ENCODE peak calls at places on chromosomes 6 and 20, in four cellular contexts. Y is WTC11, A is A549, V is HCT116. R is an unnamed sample.

GRCh38 chr20:20594171-20594530 is 118.3 kb downstream of the RALGAPA2 start:
- DNase-seq in Y (no peak), A (peak), V (no peak), R (peak)

GRCh38 chr6:39453236-39453635 is 130.7 kb upstream of the KCNK16 start:
- DNase-seq in Y (no peak), A (no peak), V (no peak), R (no peak)

GRCh38 chr6:7542065-7542877 is 800 bp downstream of the DSP start:
- DNase-seq in Y (peak), A (peak), V (no peak), R (peak)

GRCh38 chr6:165983112-165984072 is 184.3 kb downstream of the TBXT start:
- DNase-seq in Y (no peak), A (no peak), V (no peak), R (no peak)

GRCh38 chr20:12838261-12838866 is 170.4 kb upstream of the SPTLC3 start:
- DNase-seq in Y (peak), A (no peak), V (no peak), R (peak)

GRCh38 chr6:12957321-12958051 is 240.9 kb downstream of the PHACTR1 start:
- DNase-seq in Y (peak), A (peak), V (no peak), R (peak)

GRCh38 chr20:10789386-10789785 is 115.6 kb upstream of the JAG1 start:
- DNase-seq in Y (no peak), A (no peak), V (peak), R (peak)

GRCh38 chr20:5844063-5844681 is 94.0 kb downstream of the SHLD1 start:
- DNase-seq in Y (no peak), A (peak), V (peak), R (peak)

GRCh38 chr6:42104095-42104806 is 38.2 kb downstream of the C6orf132 start:
- DNase-seq in Y (peak), A (no peak), V (no peak), R (peak)

GRCh38 chr6:167397712-167398111 is 72.8 kb downstream of the TTLL2 start:
- DNase-seq in Y (no peak), A (no peak), V (no peak), R (no peak)

GRCh38 chr6:106525111-106525884 is 104.0 kb downstream of the RTN4IP1 start:
- DNase-seq in Y (no peak), A (no peak), V (no peak), R (peak)

GRCh38 chr6:41747256-41748101 is at the start of gene PGC:
- DNase-seq in Y (no peak), A (no peak), V (no peak), R (no peak)

GRCh38 chr20:57543754-57544153 is 17.2 kb upstream of the PCK1 start:
- DNase-seq in Y (no peak), A (no peak), V (no peak), R (no peak)

GRCh38 chr6:155287762-155288161 is 23.9 kb downstream of the CLDN20 start:
- DNase-seq in Y (no peak), A (no peak), V (no peak), R (no peak)

GRCh38 chr6:144131248-144131709 is 19.0 kb upstream of the STX11 start:
- DNase-seq in Y (no peak), A (peak), V (peak), R (no peak)

GRCh38 chr20:62993856-62994494 is 12.8 kb downstream of the BHLHE23 start:
- DNase-seq in Y (no peak), A (no peak), V (no peak), R (no peak)

GRCh38 chr20:59027746-59028320 is 4.3 kb downstream of the ATP5F1E start:
- DNase-seq in Y (no peak), A (no peak), V (no peak), R (no peak)
- TF ChIP-seq MAX in Y (no peak), A (no peak), V (no peak), R (no peak)

DNA sequence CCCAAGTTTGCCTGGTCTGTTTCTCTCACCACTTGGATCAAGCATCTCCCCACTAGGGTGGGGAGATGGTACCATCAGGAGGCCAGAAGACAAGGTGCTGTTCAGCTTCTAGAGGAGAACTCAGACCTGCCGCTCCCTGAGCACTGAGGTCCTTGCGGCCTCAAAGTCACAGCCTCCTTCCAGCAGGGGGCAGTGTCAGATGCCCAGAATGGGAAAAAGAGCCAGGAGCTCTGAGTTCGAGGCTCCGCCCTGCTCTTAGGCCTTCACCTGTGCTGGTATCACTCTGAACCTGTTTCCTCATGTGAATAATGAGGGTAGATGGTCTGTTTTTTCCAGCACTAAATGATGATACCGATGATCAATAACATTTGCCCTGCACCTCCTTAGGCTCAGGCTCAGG is 68.7 kb downstream of the TOX2 start:
- DNase-seq in Y (peak), A (no peak), V (no peak), R (peak)
- TF ChIP-seq CTCF in Y (peak), A (peak), V (peak), R (peak)

GRCh38 chr6:5517781-5518180 is 256.5 kb downstream of the FARS2 start:
- DNase-seq in Y (no peak), A (no peak), V (no peak), R (no peak)
- TF ChIP-seq MAX in Y (no peak), A (no peak), V (no peak), R (no peak)

DNA sequence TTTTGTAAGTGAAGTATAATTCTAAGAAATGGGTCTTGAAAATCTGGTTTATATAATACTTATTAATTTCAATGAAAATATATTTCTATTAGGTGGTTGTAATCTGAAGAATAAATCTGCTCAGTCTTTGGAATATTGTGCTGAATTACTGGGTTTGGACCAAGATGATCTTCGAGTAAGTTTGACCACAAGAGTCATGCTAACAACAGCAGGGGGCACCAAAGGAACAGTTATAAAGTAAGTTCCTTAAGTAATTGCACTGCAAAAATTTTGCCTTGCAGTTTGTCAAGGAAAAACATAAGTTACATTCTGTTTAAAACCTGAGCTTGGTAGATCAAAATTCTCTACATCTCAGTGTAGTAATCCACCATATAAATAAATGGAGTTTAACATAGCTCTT is 106.0 kb downstream of the MYO6 start:
- DNase-seq in Y (peak), A (peak), V (peak), R (peak)
- TF ChIP-seq CTCF in Y (no peak), A (peak), V (peak), R (peak)

GRCh38 chr6:30211899-30212298 is 1.3 kb downstream of the TRIM26 start:
- DNase-seq in Y (no peak), A (no peak), V (no peak), R (no peak)
- TF ChIP-seq MAX in Y (no peak), A (no peak), V (no peak), R (no peak)

GRCh38 chr6:142823579-142823902 is 121.4 kb downstream of the HIVEP2 start:
- DNase-seq in Y (no peak), A (no peak), V (no peak), R (no peak)

GRCh38 chr6:142822383-142822782 is 122.6 kb downstream of the HIVEP2 start:
- DNase-seq in Y (no peak), A (no peak), V (no peak), R (no peak)

GRCh38 chr6:142824491-142824890 is 120.5 kb downstream of the HIVEP2 start:
- DNase-seq in Y (no peak), A (no peak), V (no peak), R (no peak)

GRCh38 chr6:142821860-142822259 is 123.1 kb downstream of the HIVEP2 start:
- DNase-seq in Y (no peak), A (no peak), V (no peak), R (no peak)

GRCh38 chr6:142822882-142823578 is 121.9 kb downstream of the HIVEP2 start:
- DNase-seq in Y (peak), A (peak), V (no peak), R (peak)
- TF ChIP-seq CTCF in Y (peak), A (peak), V (peak), R (peak)

GRCh38 chr6:148316308-148316707 is 26.3 kb upstream of the SASH1 start:
- DNase-seq in Y (no peak), A (no peak), V (no peak), R (no peak)
- TF ChIP-seq MAX in Y (no peak), A (no peak), V (no peak), R (no peak)

GRCh38 chr6:110440026-110440425 is 24.7 kb upstream of the DDO start:
- DNase-seq in Y (no peak), A (no peak), V (no peak), R (no peak)
- TF ChIP-seq CTCF in Y (no peak), A (no peak), V (no peak), R (no peak)

GRCh38 chr6:71476872-71477271 is 188.3 kb downstream of the OGFRL1 start:
- DNase-seq in Y (no peak), A (no peak), V (no peak), R (no peak)
- TF ChIP-seq MAX in Y (no peak), A (no peak), V (no peak), R (no peak)

R was measured in NB4.